ENCODE peak calls at places on chromosomes 4 and X, in six cellular contexts. One of them, this sample, is unnamed.

GRCh38 chr4:71541541-71541940 is 202.7 kb downstream of the SLC4A4 start:
- DNase-seq in CD8-positive, alpha-beta memory T cell: no peak
- DNase-seq in fibroblast of lung: no peak
- DNase-seq in neural progenitor cell: no peak
- DNase-seq in ascending aorta: no peak
- DNase-seq in mammary epithelial cell: no peak
- DNase-seq in this sample: no peak

GRCh38 chr4:113683143-113683542 is 78.4 kb downstream of the CAMK2D start:
- DNase-seq in CD8-positive, alpha-beta memory T cell: peak
- DNase-seq in fibroblast of lung: no peak
- DNase-seq in neural progenitor cell: no peak
- DNase-seq in ascending aorta: no peak
- DNase-seq in mammary epithelial cell: peak
- DNase-seq in this sample: peak

GRCh38 chr4:147160908-147161513 is 215.3 kb upstream of the TTC29 start:
- DNase-seq in CD8-positive, alpha-beta memory T cell: no peak
- DNase-seq in fibroblast of lung: peak
- DNase-seq in neural progenitor cell: peak
- DNase-seq in ascending aorta: no peak
- DNase-seq in mammary epithelial cell: peak
- DNase-seq in this sample: peak

GRCh38 chr4:111450867-111451266 is 694.4 kb upstream of the FAM241A start:
- DNase-seq in CD8-positive, alpha-beta memory T cell: no peak
- DNase-seq in fibroblast of lung: no peak
- DNase-seq in neural progenitor cell: no peak
- DNase-seq in ascending aorta: no peak
- DNase-seq in mammary epithelial cell: no peak
- DNase-seq in this sample: no peak

GRCh38 chr4:7103031-7103598 is 35.3 kb upstream of the GRPEL1 start:
- DNase-seq in CD8-positive, alpha-beta memory T cell: peak
- DNase-seq in fibroblast of lung: peak
- DNase-seq in neural progenitor cell: peak
- DNase-seq in ascending aorta: peak
- DNase-seq in mammary epithelial cell: peak
- DNase-seq in this sample: peak

GRCh38 chr4:94545296-94545695 is 93.6 kb downstream of the PDLIM5 start:
- DNase-seq in CD8-positive, alpha-beta memory T cell: no peak
- DNase-seq in fibroblast of lung: peak
- DNase-seq in neural progenitor cell: no peak
- DNase-seq in ascending aorta: no peak
- DNase-seq in mammary epithelial cell: peak
- DNase-seq in this sample: no peak

GRCh38 chr4:140351778-140352177 is 21.7 kb upstream of the SCOC start:
- DNase-seq in CD8-positive, alpha-beta memory T cell: no peak
- DNase-seq in fibroblast of lung: no peak
- DNase-seq in neural progenitor cell: no peak
- DNase-seq in ascending aorta: no peak
- DNase-seq in mammary epithelial cell: no peak
- DNase-seq in this sample: no peak

GRCh38 chr4:87838207-87838606 is 5.4 kb downstream of the MEPE start:
- DNase-seq in CD8-positive, alpha-beta memory T cell: no peak
- DNase-seq in fibroblast of lung: no peak
- DNase-seq in neural progenitor cell: peak
- DNase-seq in ascending aorta: no peak
- DNase-seq in mammary epithelial cell: no peak
- DNase-seq in this sample: no peak

GRCh38 chrX:23783569-23784486 is 855 bp downstream of the SAT1 start:
- DNase-seq in CD8-positive, alpha-beta memory T cell: no peak
- DNase-seq in fibroblast of lung: peak
- DNase-seq in neural progenitor cell: no peak
- DNase-seq in ascending aorta: no peak
- DNase-seq in mammary epithelial cell: no peak
- DNase-seq in this sample: peak

GRCh38 chrX:23785564-23785963 is 2.6 kb downstream of the SAT1 start:
- DNase-seq in CD8-positive, alpha-beta memory T cell: no peak
- DNase-seq in fibroblast of lung: no peak
- DNase-seq in neural progenitor cell: no peak
- DNase-seq in ascending aorta: no peak
- DNase-seq in mammary epithelial cell: no peak
- DNase-seq in this sample: no peak

GRCh38 chrX:23784487-23785301 is 1.7 kb downstream of the SAT1 start:
- DNase-seq in CD8-positive, alpha-beta memory T cell: no peak
- DNase-seq in fibroblast of lung: peak
- DNase-seq in neural progenitor cell: no peak
- DNase-seq in ascending aorta: no peak
- DNase-seq in mammary epithelial cell: peak
- DNase-seq in this sample: no peak

GRCh38 chrX:23782863-23783568 is at the start of gene SAT1:
- DNase-seq in CD8-positive, alpha-beta memory T cell: peak
- DNase-seq in fibroblast of lung: peak
- DNase-seq in neural progenitor cell: peak
- DNase-seq in ascending aorta: peak
- DNase-seq in mammary epithelial cell: peak
- DNase-seq in this sample: peak

DNA sequence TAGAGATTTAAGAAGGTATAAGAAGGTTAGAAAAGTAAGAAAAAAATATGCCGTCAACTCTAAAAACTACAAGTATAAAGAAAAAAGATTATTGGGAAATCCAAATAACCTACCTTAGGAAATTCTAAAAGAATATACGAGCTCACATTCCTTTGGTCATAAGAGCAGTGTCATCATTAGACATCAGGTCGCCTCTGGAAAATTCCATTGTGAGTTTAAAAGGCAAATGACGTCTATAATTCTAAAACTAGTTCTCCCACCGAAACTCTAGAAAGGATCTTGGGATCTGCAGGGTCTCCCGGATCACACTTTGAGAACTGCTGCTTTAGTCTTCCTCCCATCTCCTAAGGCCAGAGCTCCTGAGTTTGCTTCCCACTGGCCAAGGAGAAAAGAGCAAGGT is 518 bp upstream of the SAT1 start:
- DNase-seq in CD8-positive, alpha-beta memory T cell: no peak
- DNase-seq in fibroblast of lung: no peak
- DNase-seq in neural progenitor cell: no peak
- DNase-seq in ascending aorta: no peak
- DNase-seq in mammary epithelial cell: no peak
- DNase-seq in this sample: no peak
- H3K27ac ChIP-seq in CD8-positive, alpha-beta memory T cell: peak
- H3K27ac ChIP-seq in fibroblast of lung: peak
- H3K27ac ChIP-seq in neural progenitor cell: no peak
- H3K27ac ChIP-seq in ascending aorta: peak
- H3K27ac ChIP-seq in mammary epithelial cell: peak
- H3K27ac ChIP-seq in this sample: peak

GRCh38 chr4:35461931-35462659 is 782.2 kb downstream of the ARAP2 start:
- DNase-seq in CD8-positive, alpha-beta memory T cell: no peak
- DNase-seq in fibroblast of lung: no peak
- DNase-seq in neural progenitor cell: peak
- DNase-seq in ascending aorta: no peak
- DNase-seq in mammary epithelial cell: no peak
- DNase-seq in this sample: no peak

GRCh38 chr4:35463251-35463952 is 780.9 kb downstream of the ARAP2 start:
- DNase-seq in CD8-positive, alpha-beta memory T cell: no peak
- DNase-seq in fibroblast of lung: no peak
- DNase-seq in neural progenitor cell: peak
- DNase-seq in ascending aorta: no peak
- DNase-seq in mammary epithelial cell: no peak
- DNase-seq in this sample: no peak

GRCh38 chr4:35465096-35465495 is 779.2 kb downstream of the ARAP2 start:
- DNase-seq in CD8-positive, alpha-beta memory T cell: no peak
- DNase-seq in fibroblast of lung: no peak
- DNase-seq in neural progenitor cell: no peak
- DNase-seq in ascending aorta: no peak
- DNase-seq in mammary epithelial cell: no peak
- DNase-seq in this sample: no peak
- H3K27ac ChIP-seq in CD8-positive, alpha-beta memory T cell: no peak
- H3K27ac ChIP-seq in fibroblast of lung: no peak
- H3K27ac ChIP-seq in neural progenitor cell: no peak
- H3K27ac ChIP-seq in ascending aorta: no peak
- H3K27ac ChIP-seq in mammary epithelial cell: no peak
- H3K27ac ChIP-seq in this sample: no peak

GRCh38 chr4:38873290-38873949 is 5.8 kb downstream of the FAM114A1 start:
- DNase-seq in CD8-positive, alpha-beta memory T cell: no peak
- DNase-seq in fibroblast of lung: no peak
- DNase-seq in neural progenitor cell: no peak
- DNase-seq in ascending aorta: no peak
- DNase-seq in mammary epithelial cell: no peak
- DNase-seq in this sample: no peak

GRCh38 chr4:38870098-38870850 is 2.7 kb downstream of the FAM114A1 start:
- DNase-seq in CD8-positive, alpha-beta memory T cell: no peak
- DNase-seq in fibroblast of lung: no peak
- DNase-seq in neural progenitor cell: no peak
- DNase-seq in ascending aorta: no peak
- DNase-seq in mammary epithelial cell: no peak
- DNase-seq in this sample: no peak

GRCh38 chr4:38869511-38869910 is 1.9 kb downstream of the FAM114A1 start:
- DNase-seq in CD8-positive, alpha-beta memory T cell: no peak
- DNase-seq in fibroblast of lung: no peak
- DNase-seq in neural progenitor cell: no peak
- DNase-seq in ascending aorta: no peak
- DNase-seq in mammary epithelial cell: no peak
- DNase-seq in this sample: no peak

GRCh38 chr4:38872620-38873019 is 5.0 kb downstream of the FAM114A1 start:
- DNase-seq in CD8-positive, alpha-beta memory T cell: no peak
- DNase-seq in fibroblast of lung: peak
- DNase-seq in neural progenitor cell: no peak
- DNase-seq in ascending aorta: no peak
- DNase-seq in mammary epithelial cell: no peak
- DNase-seq in this sample: no peak

GRCh38 chr4:38871593-38871992 is 4.0 kb downstream of the FAM114A1 start:
- DNase-seq in CD8-positive, alpha-beta memory T cell: no peak
- DNase-seq in fibroblast of lung: no peak
- DNase-seq in neural progenitor cell: no peak
- DNase-seq in ascending aorta: no peak
- DNase-seq in mammary epithelial cell: no peak
- DNase-seq in this sample: no peak
- H3K27ac ChIP-seq in CD8-positive, alpha-beta memory T cell: no peak
- H3K27ac ChIP-seq in fibroblast of lung: no peak
- H3K27ac ChIP-seq in neural progenitor cell: no peak
- H3K27ac ChIP-seq in ascending aorta: no peak
- H3K27ac ChIP-seq in mammary epithelial cell: no peak
- H3K27ac ChIP-seq in this sample: no peak

GRCh38 chr4:122911588-122911987 is 10.8 kb downstream of the NUDT6 start:
- DNase-seq in CD8-positive, alpha-beta memory T cell: no peak
- DNase-seq in fibroblast of lung: no peak
- DNase-seq in neural progenitor cell: no peak
- DNase-seq in ascending aorta: no peak
- DNase-seq in mammary epithelial cell: no peak
- DNase-seq in this sample: no peak

GRCh38 chr4:122914292-122914904 is 8.0 kb downstream of the NUDT6 start:
- DNase-seq in CD8-positive, alpha-beta memory T cell: no peak
- DNase-seq in fibroblast of lung: peak
- DNase-seq in neural progenitor cell: no peak
- DNase-seq in ascending aorta: no peak
- DNase-seq in mammary epithelial cell: peak
- DNase-seq in this sample: no peak

GRCh38 chr4:122914938-122915337 is 7.5 kb downstream of the NUDT6 start:
- DNase-seq in CD8-positive, alpha-beta memory T cell: no peak
- DNase-seq in fibroblast of lung: peak
- DNase-seq in neural progenitor cell: no peak
- DNase-seq in ascending aorta: no peak
- DNase-seq in mammary epithelial cell: no peak
- DNase-seq in this sample: no peak

GRCh38 chr4:122909683-122910082 is 12.7 kb downstream of the NUDT6 start:
- DNase-seq in CD8-positive, alpha-beta memory T cell: no peak
- DNase-seq in fibroblast of lung: no peak
- DNase-seq in neural progenitor cell: no peak
- DNase-seq in ascending aorta: no peak
- DNase-seq in mammary epithelial cell: no peak
- DNase-seq in this sample: no peak

GRCh38 chr4:122912810-122913575 is 9.4 kb downstream of the NUDT6 start:
- DNase-seq in CD8-positive, alpha-beta memory T cell: no peak
- DNase-seq in fibroblast of lung: no peak
- DNase-seq in neural progenitor cell: no peak
- DNase-seq in ascending aorta: no peak
- DNase-seq in mammary epithelial cell: no peak
- DNase-seq in this sample: no peak
- H3K27ac ChIP-seq in CD8-positive, alpha-beta memory T cell: no peak
- H3K27ac ChIP-seq in fibroblast of lung: no peak
- H3K27ac ChIP-seq in neural progenitor cell: no peak
- H3K27ac ChIP-seq in ascending aorta: no peak
- H3K27ac ChIP-seq in mammary epithelial cell: no peak
- H3K27ac ChIP-seq in this sample: no peak

This sample was measured in CD4-positive, CD25-positive, alpha-beta regulatory T cell.